ENCODE peak calls at places on chromosomes 11 and 22, in six cellular contexts. E is SK-N-SH, T is Karpas-422, Q is IMR-90, J is H9, S is fibroblast of lung. O is an unnamed sample.

GRCh38 chr22:40177738-40178416 is at the start of gene TNRC6B:
- DNase-seq in Q (peak; percentile 98), T (peak; percentile 98), E (peak; percentile 58), J (peak; percentile 86), S (peak; percentile 98), O (peak; percentile 88)

GRCh38 chr11:122202951-122203456 is 87.0 kb upstream of the BLID start:
- DNase-seq in E (peak; percentile 79), Q (peak; percentile 71), J (peak; percentile 81), T (peak; percentile 52), S (peak; percentile 72), O (peak; percentile 30)

GRCh38 chr22:47299879-47300697 is 537.6 kb downstream of the TBC1D22A start:
- DNase-seq in J (no peak), Q (no peak), E (peak; percentile 8), S (no peak), T (no peak), O (no peak)

GRCh38 chr22:48811885-48812284 is 1015.8 kb downstream of the BRD1 start:
- DNase-seq in S (no peak), E (no peak), J (no peak), T (no peak), Q (no peak), O (no peak)

GRCh38 chr22:47564651-47565050 is 802.2 kb downstream of the TBC1D22A start:
- DNase-seq in E (peak; percentile 62), J (no peak), Q (no peak), S (no peak), T (no peak), O (peak; percentile 9)

GRCh38 chr11:64876226-64876750 is 2.1 kb downstream of the EHD1 start:
- DNase-seq in J (no peak), E (no peak), Q (no peak), S (no peak), T (no peak), O (no peak)

GRCh38 chr11:92765965-92766371 is 203.5 kb upstream of the MTNR1B start:
- DNase-seq in J (peak; percentile 57), Q (peak; percentile 2), T (no peak), E (peak; percentile 21), S (peak; percentile 56), O (no peak)

GRCh38 chr11:102800774-102801173 is 2.8 kb upstream of the MMP1 start:
- DNase-seq in S (no peak), J (no peak), E (no peak), Q (no peak), T (no peak), O (no peak)

GRCh38 chr22:23779083-23779482 is 6.4 kb downstream of the MMP11 start:
- DNase-seq in J (no peak), S (no peak), T (no peak), Q (no peak), E (no peak), O (no peak)

GRCh38 chr11:116387623-116388022 is 385.2 kb downstream of the BUD13 start:
- DNase-seq in E (no peak), T (no peak), J (no peak), Q (no peak), S (no peak), O (no peak)

GRCh38 chr11:66056541-66056940 is 4.4 kb downstream of the SF3B2 start:
- DNase-seq in T (no peak), E (no peak), J (no peak), Q (no peak), S (no peak), O (no peak)
- H3K9ac ChIP-seq in T (no peak overlapping the region), E (no peak overlapping the region), J (no peak overlapping the region), Q (no peak overlapping the region), S (no peak overlapping the region), O (no peak overlapping the region)

GRCh38 chr11:119338946-119339580 is 1.6 kb downstream of the C1QTNF5 start:
- DNase-seq in Q (no peak), E (no peak), J (peak; percentile 40), T (no peak), S (no peak), O (no peak)

GRCh38 chr11:119341222-119342022 is 739 bp upstream of the C1QTNF5 start:
- DNase-seq in S (no peak), Q (no peak), J (peak; percentile 72), E (no peak), T (no peak), O (no peak)

GRCh38 chr11:119339581-119340334 is 925 bp downstream of the C1QTNF5 start:
- DNase-seq in J (peak; percentile 83), Q (no peak), E (peak; percentile 95), S (peak; percentile 42), T (no peak), O (no peak)

GRCh38 chr11:119342023-119342300 is 1.3 kb upstream of the C1QTNF5 start:
- DNase-seq in E (no peak), S (no peak), Q (no peak), J (no peak), T (no peak), O (no peak)

DNA sequence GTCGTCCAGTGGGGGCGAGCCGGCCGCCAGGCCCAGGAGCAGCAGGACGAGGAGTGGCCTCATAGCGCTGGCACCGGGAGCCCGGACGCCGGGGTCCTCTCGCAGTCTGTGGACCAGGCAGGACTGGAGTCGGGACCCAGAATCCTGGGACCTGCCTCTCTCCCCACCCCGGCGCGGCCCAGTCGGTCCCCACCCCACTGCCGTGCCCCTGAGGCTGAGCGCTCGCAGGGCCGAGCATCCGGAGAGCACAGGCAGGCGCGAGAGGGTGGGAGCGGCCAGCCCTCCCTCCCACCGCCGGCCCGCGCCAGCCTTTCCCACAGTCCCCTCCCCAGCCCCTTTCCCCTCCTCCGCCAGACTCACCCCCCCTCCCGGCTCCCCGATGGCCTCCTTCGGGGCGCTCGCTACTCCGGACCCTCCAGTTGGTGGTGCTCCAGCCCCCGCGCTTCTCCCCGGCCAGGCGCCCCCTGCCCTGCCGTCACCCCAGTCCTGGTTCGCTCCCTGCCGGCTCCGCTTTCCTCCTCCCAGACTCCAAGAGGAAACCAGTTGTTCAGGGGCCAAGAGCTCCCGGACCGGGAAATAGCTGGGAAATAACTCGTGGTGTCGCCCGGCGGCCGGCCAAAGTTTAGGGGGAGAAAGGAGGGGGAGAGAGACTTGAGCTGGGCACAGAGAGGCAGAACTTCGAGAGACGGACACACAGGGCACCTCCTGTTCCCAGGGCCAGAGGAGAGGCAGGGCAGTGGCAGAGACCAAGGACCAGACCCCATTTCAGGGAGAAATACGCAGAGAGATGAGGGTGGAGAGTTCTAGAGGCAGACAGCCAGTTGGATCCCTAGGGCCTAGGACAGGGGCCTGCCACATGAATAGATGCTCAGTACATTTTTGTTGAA is at the start of gene C1QTNF5:
- DNase-seq in T (no peak), Q (peak; percentile 57), J (peak; percentile 52), S (peak; percentile 71), E (peak; percentile 83), O (no peak)
- H3K27ac ChIP-seq in T (no peak within 1 kb of the TSS), Q (peak within 1 kb of the TSS; percentile 74), J (no peak within 1 kb of the TSS), S (peak within 1 kb of the TSS; percentile 53), E (no peak within 1 kb of the TSS), O (no peak within 1 kb of the TSS)

GRCh38 chr11:75344761-75345454 is 6.6 kb downstream of the ARRB1 start:
- DNase-seq in S (no peak), E (no peak), J (no peak), T (no peak), Q (peak; percentile 74), O (peak; percentile 58)
- H3K9me3 ChIP-seq in S (no peaks in the 10 kb centered on the region), E (no peaks in the 10 kb centered on the region), J (no peaks in the 10 kb centered on the region), T (no peaks in the 10 kb centered on the region), Q (no peaks in the 10 kb centered on the region), O (no peaks in the 10 kb centered on the region)

DNA sequence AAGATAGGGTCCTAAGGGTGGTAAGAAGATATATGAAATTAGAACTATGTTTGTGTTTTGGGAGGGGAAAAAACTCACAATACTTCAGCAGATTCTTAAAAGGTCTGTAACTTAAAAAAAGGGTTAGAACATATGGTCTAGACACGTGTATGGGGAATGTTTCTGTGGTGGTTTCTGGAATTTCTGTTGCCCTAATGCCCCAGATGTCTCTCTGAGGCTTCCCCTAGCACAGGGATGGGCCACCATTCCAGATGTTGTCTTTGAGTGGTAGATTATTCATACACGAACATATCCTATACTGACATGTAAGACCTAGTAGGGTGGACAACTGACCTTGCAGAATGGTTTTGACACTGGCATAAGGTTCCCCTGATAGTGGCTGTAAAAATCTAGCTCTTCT is 26.2 kb downstream of the EHF start:
- DNase-seq in J (no peak), E (no peak), Q (peak; percentile 34), T (no peak), S (peak; percentile 27), O (no peak)
- H3K9ac ChIP-seq in J (no peak overlapping the region), E (no peak overlapping the region), Q (no peak overlapping the region), T (no peak overlapping the region), S (no peak overlapping the region), O (no peak overlapping the region)

DNA sequence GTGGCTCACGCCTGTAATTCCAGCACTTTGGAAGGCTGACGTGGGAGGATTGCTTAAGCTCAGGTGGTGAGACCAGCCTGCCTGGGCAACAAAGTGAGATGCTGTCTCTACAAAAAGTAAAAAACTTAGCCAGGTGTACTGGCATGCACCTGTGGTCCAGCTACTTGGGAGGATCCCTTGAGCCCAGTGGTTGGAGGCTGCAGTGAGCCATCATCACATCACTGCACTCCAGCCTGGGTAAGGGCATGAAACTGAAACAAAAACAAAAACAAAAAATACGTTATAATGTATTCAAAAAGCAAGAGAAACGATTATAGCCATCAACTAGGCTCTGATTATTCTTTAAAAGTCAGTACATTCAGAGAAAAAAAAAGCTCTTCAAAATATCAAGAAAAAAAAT is 62.5 kb downstream of the TCF20 start:
- DNase-seq in E (no peak), J (no peak), T (no peak), Q (no peak), S (no peak), O (no peak)
- H3K27ac ChIP-seq in E (no peak overlapping the region), J (no peak overlapping the region), T (no peak overlapping the region), Q (no peak overlapping the region), S (no peak overlapping the region), O (no peak overlapping the region)

GRCh38 chr11:44733877-44734276 is 7.1 kb downstream of the TSPAN18 start:
- DNase-seq in S (no peak), E (no peak), T (no peak), Q (no peak), J (peak; percentile 60), O (no peak)

GRCh38 chr11:44730775-44731174 is 4.0 kb downstream of the TSPAN18 start:
- DNase-seq in E (no peak), J (no peak), T (no peak), S (no peak), Q (no peak), O (no peak)

GRCh38 chr11:44731685-44732411 is 5.1 kb downstream of the TSPAN18 start:
- DNase-seq in T (no peak), J (peak; percentile 60), E (peak; percentile 81), S (no peak), Q (no peak), O (no peak)

GRCh38 chr11:44734982-44735381 is 8.2 kb downstream of the TSPAN18 start:
- DNase-seq in J (no peak), S (no peak), T (no peak), Q (no peak), E (no peak), O (no peak)

GRCh38 chr11:44732564-44732963 is 5.8 kb downstream of the TSPAN18 start:
- DNase-seq in T (no peak), E (no peak), S (no peak), Q (no peak), J (no peak), O (no peak)
- H3K9me3 ChIP-seq in T (no peaks in the 10 kb centered on the region), E (no peaks in the 10 kb centered on the region), S (no peaks in the 10 kb centered on the region), Q (peaks cover 3% of the 10 kb centered on the region), J (no peaks in the 10 kb centered on the region), O (no peaks in the 10 kb centered on the region)